ENCODE peak calls at places on chromosome 5, in six cellular contexts. T is A673, F is fibroblast of lung, K is endodermal cell, G is sigmoid colon, Z is tibial artery. O is an unnamed sample.

GRCh38 chr5:93887678-93888077 is 146.3 kb upstream of the POU5F2 start:
- DNase-seq in T (no peak), F (no peak), K (no peak), G (no peak), Z (no peak), O (no peak)

GRCh38 chr5:95861221-95861857 is 38.8 kb upstream of the GLRX start:
- DNase-seq in T (peak; percentile 59), F (peak; percentile 97), K (no peak), G (peak; percentile 92), Z (peak; percentile 92), O (peak; percentile 82)

GRCh38 chr5:98175474-98175873 is 598.0 kb upstream of the RGMB start:
- DNase-seq in T (no peak), F (no peak), K (no peak), G (no peak), Z (no peak), O (no peak)

GRCh38 chr5:14183187-14183939 is 40.2 kb downstream of the TRIO start:
- DNase-seq in T (no peak), F (peak; percentile 49), K (no peak), G (no peak), Z (peak; percentile 59), O (no peak)

GRCh38 chr5:21862986-21863385 is 990.2 kb downstream of the CDH12 start:
- DNase-seq in T (peak; percentile 55), F (no peak), K (no peak), G (no peak), Z (no peak), O (no peak)

GRCh38 chr5:91266184-91266705 is 116.9 kb downstream of the ARRDC3 start:
- DNase-seq in T (peak; percentile 28), F (peak; percentile 80), K (no peak), G (no peak), Z (no peak), O (peak; percentile 53)

GRCh38 chr5:132396589-132397001 is 27.1 kb downstream of the SLC22A5 start:
- DNase-seq in T (no peak), F (no peak), K (no peak), G (no peak), Z (no peak), O (no peak)

GRCh38 chr5:80105698-80106439 is 70.7 kb downstream of the THBS4 start:
- DNase-seq in T (no peak), F (no peak), K (peak; percentile 37), G (no peak), Z (no peak), O (no peak)

GRCh38 chr5:80569086-80569960 is 757 bp downstream of the ANKRD34B start:
- DNase-seq in T (no peak), F (no peak), K (peak; percentile 79), G (no peak), Z (no peak), O (no peak)

GRCh38 chr5:111635151-111635945 is 121.6 kb downstream of the NREP start:
- DNase-seq in T (no peak), F (peak; percentile 9), K (no peak), G (no peak), Z (no peak), O (no peak)

GRCh38 chr5:127671218-127671617 is 22.3 kb downstream of the CTXN3 start:
- DNase-seq in T (peak; percentile 9), F (peak; percentile 19), K (no peak), G (no peak), Z (no peak), O (no peak)

GRCh38 chr5:88940712-88941111 is 57.7 kb upstream of the MEF2C start:
- DNase-seq in T (no peak), F (no peak), K (no peak), G (no peak), Z (no peak), O (no peak)

GRCh38 chr5:147544556-147544955 is 34.7 kb upstream of the DPYSL3 start:
- DNase-seq in T (no peak), F (no peak), K (no peak), G (no peak), Z (no peak), O (no peak)

GRCh38 chr5:458547-459353 is 15.8 kb downstream of the EXOC3 start:
- DNase-seq in T (no peak), F (peak; percentile 65), K (peak; percentile 25), G (peak; percentile 57), Z (peak; percentile 20), O (peak; percentile 86)

GRCh38 chr5:16849181-16849580 is 86.9 kb downstream of the MYO10 start:
- DNase-seq in T (no peak), F (no peak), K (no peak), G (no peak), Z (no peak), O (no peak)

GRCh38 chr5:16849821-16850220 is 86.3 kb downstream of the MYO10 start:
- DNase-seq in T (no peak), F (no peak), K (no peak), G (no peak), Z (no peak), O (no peak)

GRCh38 chr5:16842916-16843315 is 93.2 kb downstream of the MYO10 start:
- DNase-seq in T (no peak), F (peak; percentile 58), K (no peak), G (no peak), Z (no peak), O (no peak)

GRCh38 chr5:16841416-16841815 is 94.7 kb downstream of the MYO10 start:
- DNase-seq in T (no peak), F (no peak), K (no peak), G (no peak), Z (no peak), O (no peak)

DNA sequence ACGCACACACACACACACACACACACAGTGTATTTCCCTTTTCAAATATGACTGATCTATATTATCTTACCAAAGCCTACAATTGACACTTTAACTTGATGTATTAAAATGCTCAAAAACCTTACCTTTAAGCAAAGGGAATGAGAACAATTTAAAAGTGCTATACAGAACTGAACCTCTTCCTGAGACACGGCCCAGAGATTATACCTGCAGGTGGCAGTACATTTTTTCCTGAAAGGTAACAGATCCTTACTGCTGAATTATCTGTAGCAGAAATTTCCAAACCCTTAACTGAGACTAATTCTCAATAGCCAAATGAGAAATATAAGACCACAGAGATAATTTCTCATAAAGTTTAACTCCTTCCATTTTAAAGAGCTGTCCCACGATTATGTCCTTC is 91.1 kb downstream of the MYO10 start:
- DNase-seq in T (no peak), F (no peak), K (no peak), G (no peak), Z (no peak), O (no peak)
- TF ChIP-seq CTCF in T (peak; percentile 25), F (no peak), K (peak; percentile 55), G (peak; percentile 18), Z (no peak), O (no peak)

GRCh38 chr5:16144416-16144815 is 35.2 kb downstream of the MARCHF11 start:
- DNase-seq in T (no peak), F (no peak), K (no peak), G (no peak), Z (no peak), O (peak; percentile 47)

GRCh38 chr5:16143361-16144049 is 36.1 kb downstream of the MARCHF11 start:
- DNase-seq in T (no peak), F (no peak), K (no peak), G (no peak), Z (no peak), O (no peak)

GRCh38 chr5:16137177-16137576 is 42.4 kb downstream of the MARCHF11 start:
- DNase-seq in T (peak; percentile 1), F (no peak), K (no peak), G (no peak), Z (no peak), O (no peak)

GRCh38 chr5:16140417-16140816 is 39.2 kb downstream of the MARCHF11 start:
- DNase-seq in T (no peak), F (no peak), K (no peak), G (no peak), Z (no peak), O (no peak)

DNA sequence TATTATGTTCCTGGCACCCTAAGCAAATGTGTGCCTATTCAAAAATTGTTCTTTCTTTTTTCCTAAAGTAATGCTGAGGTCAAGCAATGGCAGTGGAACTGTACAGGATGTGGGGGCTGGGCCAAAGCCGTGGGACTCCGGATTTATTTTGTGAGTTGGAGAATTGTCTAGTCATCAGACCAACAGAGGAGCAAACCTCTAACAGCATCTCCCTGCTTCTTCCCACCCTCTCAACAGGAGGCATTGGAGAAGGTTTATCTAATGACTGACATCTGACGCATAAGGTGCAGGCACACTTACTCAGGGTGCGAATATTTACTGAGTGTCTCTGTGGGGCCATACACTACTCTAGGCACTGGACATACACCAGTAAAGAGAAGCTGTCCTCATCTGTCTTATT is 38.6 kb downstream of the MARCHF11 start:
- DNase-seq in T (no peak), F (no peak), K (no peak), G (no peak), Z (no peak), O (no peak)
- H3K4me3 ChIP-seq in T (no peak overlapping the region), F (no peak overlapping the region), K (no peak overlapping the region), G (no peak overlapping the region), Z (no peak overlapping the region), O (no peak overlapping the region)

GRCh38 chr5:77437194-77437593 is 54.9 kb downstream of the WDR41 start:
- DNase-seq in T (no peak), F (no peak), K (no peak), G (no peak), Z (no peak), O (no peak)
- TF ChIP-seq CTCF in T (peak; percentile 38), F (no peak), K (peak; percentile 53), G (no peak), Z (peak; percentile 31), O (no peak)

DNA sequence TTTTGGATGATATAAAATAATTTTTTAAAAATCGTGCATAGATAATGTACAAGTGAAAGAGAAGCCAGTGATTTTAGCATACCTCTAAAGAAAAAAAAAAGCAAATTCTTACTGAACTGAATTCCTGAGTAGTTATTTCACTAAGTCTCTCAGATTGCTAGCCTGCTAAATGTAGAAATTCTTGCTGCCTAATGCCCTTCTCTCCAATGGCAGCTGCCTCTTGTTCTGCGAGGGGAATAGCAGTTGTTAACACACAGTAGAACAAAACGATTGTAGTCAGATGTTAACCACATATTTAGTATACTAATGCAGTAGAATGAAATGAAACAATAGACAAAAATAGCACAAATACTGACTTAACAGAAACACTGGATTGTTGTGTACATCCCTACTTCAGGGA is 26.8 kb downstream of the SMAD5 start:
- DNase-seq in T (no peak), F (peak; percentile 75), K (no peak), G (no peak), Z (no peak), O (no peak)
- H3K4me3 ChIP-seq in T (no peak overlapping the region), F (no peak overlapping the region), K (no peak overlapping the region), G (no peak overlapping the region), Z (no peak overlapping the region), O (no peak overlapping the region)

O was measured in retinal pigment epithelial cell.